ENCODE peak calls at places on chromosomes 11 and 22, in four cellular contexts. V, J, I and X are unnamed samples.

GRCh38 chr11:72625746-72626636 is 48.2 kb downstream of the PDE2A start:
- DNase-seq in J (no peak), I (peak), V (peak), X (no peak)

GRCh38 chr22:46008291-46008690 is 31.3 kb upstream of the WNT7B start:
- DNase-seq in I (no peak), V (no peak), J (no peak), X (no peak)

GRCh38 chr11:109933126-109933525 is 160.1 kb upstream of the ZC3H12C start:
- DNase-seq in I (no peak), J (no peak), V (no peak), X (no peak)

GRCh38 chr11:86018249-86018648 is 50.6 kb downstream of the PICALM start:
- DNase-seq in J (no peak), I (no peak), V (no peak), X (no peak)

GRCh38 chr22:39984750-39985149 is 10.0 kb upstream of the FAM83F start:
- DNase-seq in V (no peak), J (no peak), I (no peak), X (no peak)

GRCh38 chr11:68469122-68469521 is 8.6 kb downstream of the PPP6R3 start:
- DNase-seq in I (no peak), J (no peak), V (no peak), X (no peak)

GRCh38 chr11:109998921-109999320 is 94.3 kb upstream of the ZC3H12C start:
- DNase-seq in V (no peak), I (no peak), J (no peak), X (no peak)

GRCh38 chr11:75784506-75784905 is 15.9 kb downstream of the DGAT2 start:
- DNase-seq in V (no peak), I (no peak), J (no peak), X (no peak)

GRCh38 chr11:125315088-125315740 is 150.7 kb downstream of the PKNOX2 start:
- DNase-seq in I (peak), V (peak), J (no peak), X (no peak)

GRCh38 chr22:46972256-46972655 is 209.8 kb downstream of the TBC1D22A start:
- DNase-seq in V (no peak), J (no peak), I (no peak), X (no peak)

GRCh38 chr22:27260087-27260730 is 541.3 kb downstream of the MN1 start:
- DNase-seq in I (no peak), V (no peak), J (no peak), X (no peak)

GRCh38 chr11:111512296-111513239 is at the start of gene BTG4:
- DNase-seq in V (peak), I (peak), J (no peak), X (no peak)

GRCh38 chr11:68727783-68728182 is 23.5 kb downstream of the TESMIN start:
- DNase-seq in V (no peak), J (no peak), I (no peak), X (no peak)

GRCh38 chr22:49023879-49024774 is 803.5 kb downstream of the BRD1 start:
- DNase-seq in J (no peak), V (no peak), I (no peak), X (no peak)

GRCh38 chr22:36817429-36817783 is 571 bp upstream of the PVALB start:
- DNase-seq in I (no peak), V (no peak), J (no peak), X (no peak)

GRCh38 chr11:33670250-33671011 is 30.2 kb downstream of the C11orf91 start:
- DNase-seq in I (no peak), J (no peak), V (no peak), X (no peak)

GRCh38 chr11:113296447-113297205 is 17.8 kb upstream of the TTC12 start:
- DNase-seq in V (no peak), J (no peak), I (no peak), X (no peak)

GRCh38 chr11:15651033-15651432 is 536.3 kb downstream of the INSC start:
- DNase-seq in V (no peak), J (no peak), I (no peak), X (no peak)

GRCh38 chr22:44358723-44359440 is 46.1 kb upstream of the SHISAL1 start:
- DNase-seq in I (no peak), J (no peak), V (peak), X (no peak)

GRCh38 chr11:103069367-103069766 is 22.6 kb downstream of the DCUN1D5 start:
- DNase-seq in V (no peak), I (no peak), J (no peak), X (no peak)

GRCh38 chr11:73170140-73170539 is 28.0 kb upstream of the FCHSD2 start:
- DNase-seq in I (no peak), J (no peak), V (no peak), X (no peak)

GRCh38 chr11:27367881-27368280 is 4.9 kb upstream of the CCDC34 start:
- DNase-seq in V (no peak), J (no peak), I (no peak), X (no peak)

DNA sequence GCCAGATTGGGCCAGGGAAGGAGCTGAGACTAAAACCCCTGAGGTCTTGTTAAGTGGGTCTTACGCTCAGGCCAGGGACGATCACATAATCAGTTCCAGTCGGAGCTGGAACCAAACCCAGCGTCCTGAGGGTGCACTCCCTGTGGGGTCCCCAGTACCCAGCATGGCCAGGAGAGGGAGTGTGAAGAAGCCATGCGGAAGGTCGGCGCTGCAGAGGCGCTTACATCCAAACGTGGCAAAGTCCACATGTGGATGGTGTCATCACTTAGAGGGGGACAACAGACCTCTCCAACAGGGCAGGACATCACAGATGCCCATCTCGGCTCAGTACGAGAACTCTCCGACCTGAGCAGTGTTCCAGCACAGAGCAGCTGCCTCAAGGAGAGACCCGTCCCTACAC is 8.3 kb downstream of the ATP5MGL start:
- DNase-seq in V (no peak), J (no peak), I (no peak), X (no peak)
- TF ChIP-seq CTCF in V (no peak), J (peak), I (peak), X (peak)

GRCh38 chr11:59262419-59262818 is 49.7 kb upstream of the MPEG1 start:
- DNase-seq in V (no peak), J (no peak), I (no peak), X (no peak)

GRCh38 chr11:59261150-59261549 is 48.4 kb upstream of the MPEG1 start:
- DNase-seq in J (no peak), I (no peak), V (no peak), X (no peak)

GRCh38 chr11:59265735-59266134 is 53.0 kb upstream of the MPEG1 start:
- DNase-seq in J (no peak), I (no peak), V (no peak), X (no peak)

GRCh38 chr11:59264736-59265135 is 52.0 kb upstream of the MPEG1 start:
- DNase-seq in V (no peak), I (no peak), J (no peak), X (no peak)

GRCh38 chr11:59263225-59263894 is 50.6 kb upstream of the MPEG1 start:
- DNase-seq in V (no peak), J (peak), I (peak), X (peak)
- TF ChIP-seq CTCF in V (no peak), J (peak), I (no peak), X (peak)

GRCh38 chr22:20571078-20571503 is 63.7 kb downstream of the MED15 start:
- DNase-seq in V (no peak), J (no peak), I (no peak), X (no peak)

GRCh38 chr22:20572132-20572802 is 64.9 kb downstream of the MED15 start:
- DNase-seq in V (no peak), J (no peak), I (no peak), X (no peak)

GRCh38 chr22:20569059-20570058 is 61.9 kb downstream of the MED15 start:
- DNase-seq in J (peak), V (peak), I (peak), X (no peak)

GRCh38 chr22:20573176-20573829 is 65.9 kb downstream of the MED15 start:
- DNase-seq in J (no peak), I (no peak), V (no peak), X (no peak)

DNA sequence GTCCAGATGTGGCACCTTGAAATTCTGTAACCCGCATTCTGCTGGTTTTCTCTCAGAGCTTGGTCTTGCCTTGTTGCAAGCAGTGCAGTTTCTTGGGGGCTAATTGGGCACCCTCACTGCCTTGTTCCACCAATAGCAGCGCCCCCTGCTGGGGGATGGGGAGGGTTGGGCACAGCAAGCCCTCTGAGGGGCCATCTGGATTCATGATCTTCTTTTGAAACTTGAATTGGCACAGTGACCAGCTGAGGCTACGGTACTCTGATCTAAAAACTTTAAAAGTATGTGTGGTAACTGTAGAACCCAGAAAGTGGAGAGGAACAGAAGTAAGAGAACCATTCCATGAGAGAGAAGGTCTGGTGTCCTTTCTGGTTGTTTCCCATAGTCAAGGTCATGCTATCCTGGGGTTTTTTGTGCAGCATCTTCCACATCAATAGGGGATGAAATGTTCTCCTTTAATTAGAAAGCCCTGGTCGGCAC is 64.2 kb downstream of the MED15 start:
- DNase-seq in J (no peak), I (no peak), V (peak), X (no peak)
- TF ChIP-seq CTCF in J (peak), I (peak), V (peak), X (peak)

GRCh38 chr22:35733742-35734516 is 16.3 kb downstream of the APOL5 start:
- DNase-seq in I (no peak), J (no peak), V (no peak), X (no peak)
- TF ChIP-seq CTCF in I (no peak), J (no peak), V (no peak), X (no peak)

GRCh38 chr11:65310756-65311155 is 3.9 kb upstream of the CDC42EP2 start:
- DNase-seq in V (peak), J (no peak), I (no peak), X (no peak)
- TF ChIP-seq CTCF in V (no peak), J (no peak), I (no peak), X (no peak)

GRCh38 chr11:128926437-128927107 is 16.1 kb downstream of the TP53AIP1 start:
- DNase-seq in I (no peak), J (no peak), V (no peak), X (no peak)
- TF ChIP-seq CTCF in I (no peak), J (no peak), V (no peak), X (no peak)

GRCh38 chr11:20033806-20034205 is 126.5 kb downstream of the DBX1 start:
- DNase-seq in I (no peak), J (no peak), V (no peak), X (no peak)
- TF ChIP-seq CTCF in I (no peak), J (no peak), V (no peak), X (no peak)